ENCODE peak calls at places on chromosome 22, in four cellular contexts. B is spleen, K is adrenal gland, G is suprapubic skin. N is an unnamed sample. For H3K36me3, the result is how much of the 10 kb centered on the place peaks cover.

GRCh38 chr22:16987822-16988221 is 20.2 kb downstream of the GAB4 start:
- DNase-seq in B (no peak), K (no peak), G (no peak), N (no peak)

GRCh38 chr22:19271856-19272535 is 19.5 kb downstream of the CLTCL1 start:
- DNase-seq in B (no peak), K (peak), G (no peak), N (no peak)

GRCh38 chr22:17912942-17913704 is 111.2 kb downstream of the MICAL3 start:
- DNase-seq in B (no peak), K (peak), G (no peak), N (no peak)

GRCh38 chr22:36117053-36117554 is 43.5 kb downstream of the APOL3 start:
- DNase-seq in B (no peak), K (no peak), G (no peak), N (no peak)

GRCh38 chr22:45671783-45672563 is at the start of gene ATXN10:
- DNase-seq in B (peak), K (peak), G (no peak), N (no peak)

GRCh38 chr22:49164773-49165320 is 662.8 kb downstream of the BRD1 start:
- DNase-seq in B (no peak), K (no peak), G (no peak), N (no peak)

GRCh38 chr22:44625981-44626687 is 75.9 kb upstream of the PRR5 start:
- DNase-seq in B (peak), K (peak), G (peak), N (no peak)

GRCh38 chr22:41574847-41575381 is 14.1 kb downstream of the CSDC2 start:
- DNase-seq in B (no peak), K (peak), G (no peak), N (no peak)

GRCh38 chr22:19430890-19431541 is 517 bp downstream of the HIRA start:
- DNase-seq in B (peak), K (peak), G (no peak), N (no peak)

GRCh38 chr22:43446881-43447280 is 35.1 kb downstream of the MPPED1 start:
- DNase-seq in B (peak), K (no peak), G (no peak), N (no peak)

GRCh38 chr22:43262990-43263644 is 76.2 kb upstream of the TTLL12 start:
- DNase-seq in B (peak), K (peak), G (no peak), N (no peak)

GRCh38 chr22:33090836-33091235 is 32.7 kb upstream of the SYN3 start:
- DNase-seq in B (no peak), K (no peak), G (no peak), N (no peak)

GRCh38 chr22:34877506-34877905 is 188.5 kb upstream of the ISX start:
- DNase-seq in B (no peak), K (no peak), G (no peak), N (no peak)

GRCh38 chr22:37486224-37486845 is at the start of gene MFNG:
- DNase-seq in B (peak), K (peak), G (no peak), N (no peak)

GRCh38 chr22:39135092-39135896 is 17.2 kb downstream of the CBX7 start:
- DNase-seq in B (peak), K (no peak), G (no peak), N (no peak)

GRCh38 chr22:48185656-48186055 is 1423.2 kb downstream of the TBC1D22A start:
- DNase-seq in B (no peak), K (no peak), G (no peak), N (no peak)

GRCh38 chr22:44870021-44870420 is 117.6 kb downstream of the ARHGAP8 start:
- DNase-seq in B (no peak), K (no peak), G (no peak), N (no peak)

GRCh38 chr22:28137036-28137435 is 218.0 kb upstream of the PITPNB start:
- DNase-seq in B (no peak), K (no peak), G (no peak), N (no peak)

GRCh38 chr22:37782340-37783168 is 25.2 kb upstream of the GCAT start:
- DNase-seq in B (no peak), K (no peak), G (no peak), N (no peak)

GRCh38 chr22:36808611-36809344 is 8.1 kb downstream of the PVALB start:
- DNase-seq in B (no peak), K (no peak), G (no peak), N (no peak)

GRCh38 chr22:41780714-41781507 is 19.6 kb upstream of the CCDC134 start:
- DNase-seq in B (peak), K (peak), G (peak), N (no peak)

GRCh38 chr22:37499006-37499707 is 13.0 kb upstream of the MFNG start:
- DNase-seq in B (no peak), K (no peak), G (no peak), N (no peak)

GRCh38 chr22:46010177-46010867 is 33.4 kb upstream of the WNT7B start:
- DNase-seq in B (peak), K (no peak), G (no peak), N (no peak)

GRCh38 chr22:20673341-20674195 is 100.3 kb upstream of the SERPIND1 start:
- DNase-seq in B (no peak), K (no peak), G (no peak), N (no peak)

GRCh38 chr22:17368727-17369552 is at the start of gene CECR2:
- DNase-seq in B (peak), K (no peak), G (peak), N (no peak)

DNA sequence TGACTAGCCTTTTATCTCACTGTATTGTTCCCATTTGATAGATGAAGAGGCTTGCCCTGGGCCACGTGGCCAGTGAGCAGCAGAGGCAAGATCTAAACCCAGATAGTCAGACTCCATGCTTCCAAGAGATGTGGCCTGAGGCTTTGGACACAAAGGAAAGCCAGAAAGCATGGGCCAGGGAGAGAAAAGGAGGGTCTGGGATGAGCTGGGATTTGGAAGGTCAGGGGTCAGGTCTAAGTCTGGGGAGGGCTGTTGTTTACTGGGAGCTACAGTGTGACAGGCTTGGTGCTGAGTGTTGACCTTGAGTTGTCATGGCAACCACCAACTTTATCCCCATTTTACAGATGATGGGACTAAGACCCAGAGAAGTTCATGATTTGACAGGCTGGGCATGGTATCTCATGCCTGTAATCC is 2.1 kb downstream of the SLC35E4 start:
- DNase-seq in B (no peak), K (no peak), G (no peak), N (no peak)
- H3K4me3 ChIP-seq in B (no peak), K (no peak), G (peak), N (peak)

GRCh38 chr22:24548812-24549211 is 6.1 kb downstream of the GUCD1 start:
- DNase-seq in B (no peak), K (no peak), G (no peak), N (no peak)
- TF ChIP-seq POLR2A in B (no peak), K (no peak), G (no peak), N (no peak)

GRCh38 chr22:29330753-29331152 is 15.3 kb upstream of the RASL10A start:
- DNase-seq in B (no peak), K (peak), G (no peak), N (no peak)

GRCh38 chr22:29332886-29333496 is 17.5 kb upstream of the RASL10A start:
- DNase-seq in B (no peak), K (no peak), G (no peak), N (no peak)

GRCh38 chr22:29330291-29330690 is 14.8 kb upstream of the RASL10A start:
- DNase-seq in B (no peak), K (no peak), G (no peak), N (no peak)

GRCh38 chr22:29331213-29331612 is 15.7 kb upstream of the RASL10A start:
- DNase-seq in B (no peak), K (peak), G (no peak), N (no peak)

DNA sequence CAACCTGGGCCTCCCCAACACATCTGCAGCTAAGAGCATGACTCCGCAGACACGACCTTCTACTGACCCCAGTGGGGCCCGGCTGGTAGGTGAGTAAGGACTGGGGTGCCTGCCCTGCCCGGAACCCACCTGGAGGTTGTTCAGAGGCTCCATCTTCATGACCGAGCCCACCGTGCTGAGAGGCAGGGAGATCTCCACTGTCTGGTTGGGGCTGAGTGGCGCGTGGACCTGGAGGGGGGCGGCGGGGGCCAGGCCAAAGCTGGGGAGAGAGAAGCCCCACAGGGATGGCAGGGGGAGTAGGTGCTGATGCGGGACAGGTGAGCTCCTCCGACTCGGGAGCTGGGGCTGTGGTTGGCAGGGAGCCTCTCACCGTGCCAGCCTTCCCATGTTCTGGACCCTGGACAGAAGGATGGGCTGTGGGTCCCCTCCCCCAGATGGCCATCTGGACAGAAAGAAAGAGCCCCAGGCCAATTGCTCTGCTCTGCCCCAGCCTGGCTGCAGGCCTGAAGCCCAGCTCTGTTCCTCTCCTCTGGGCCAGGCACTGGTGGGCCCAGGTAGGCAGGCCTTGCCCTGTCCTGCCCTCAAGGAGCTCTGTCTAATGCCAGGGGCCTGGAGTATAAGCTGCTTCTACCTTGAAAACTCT is 16.3 kb upstream of the RASL10A start:
- DNase-seq in B (no peak), K (no peak), G (no peak), N (no peak)
- H3K36me3 ChIP-seq in B (under half), K (half or more), G (half or more), N (half or more)

GRCh38 chr22:29284196-29284595 is 16.1 kb downstream of the EWSR1 start:
- DNase-seq in B (no peak), K (no peak), G (no peak), N (no peak)

GRCh38 chr22:29292379-29292778 is 14.1 kb upstream of the GAS2L1 start:
- DNase-seq in B (no peak), K (no peak), G (no peak), N (no peak)

GRCh38 chr22:29290061-29290460 is 16.4 kb upstream of the GAS2L1 start:
- DNase-seq in B (no peak), K (no peak), G (no peak), N (no peak)

GRCh38 chr22:29291215-29291614 is 15.2 kb upstream of the GAS2L1 start:
- DNase-seq in B (no peak), K (no peak), G (no peak), N (no peak)

DNA sequence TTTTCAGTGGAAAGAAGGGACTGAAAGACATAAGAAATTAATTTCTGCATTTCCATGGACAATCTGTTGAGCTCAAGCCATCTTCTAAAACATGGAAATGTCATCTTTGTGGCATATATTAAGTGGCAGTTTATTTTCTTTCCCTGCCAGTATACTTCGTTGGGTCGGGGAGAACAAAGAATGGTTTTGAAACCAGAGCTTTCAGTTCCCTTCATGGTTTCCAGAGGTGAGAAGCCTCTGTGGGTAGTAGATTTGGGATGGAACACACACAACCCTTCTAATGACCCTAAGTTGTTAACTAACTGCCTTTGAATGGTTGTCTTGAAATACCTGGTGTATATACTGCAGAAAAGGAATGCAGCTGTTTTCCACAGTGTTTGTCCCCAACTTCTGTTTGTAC is 17.6 kb upstream of the GAS2L1 start:
- DNase-seq in B (no peak), K (no peak), G (no peak), N (no peak)
- H3K4me3 ChIP-seq in B (no peak), K (no peak), G (no peak), N (no peak)

GRCh38 chr22:50190182-50190951 is 4.7 kb downstream of the TRABD start:
- DNase-seq in B (peak), K (peak), G (peak), N (no peak)
- TF ChIP-seq POLR2A in B (no peak), K (no peak), G (no peak), N (peak)

GRCh38 chr22:47132428-47132825 is 370.0 kb downstream of the TBC1D22A start:
- DNase-seq in B (no peak), K (no peak), G (no peak), N (no peak)

GRCh38 chr22:47136050-47136449 is 373.6 kb downstream of the TBC1D22A start:
- DNase-seq in B (no peak), K (no peak), G (no peak), N (no peak)

GRCh38 chr22:47133263-47133662 is 370.8 kb downstream of the TBC1D22A start:
- DNase-seq in B (no peak), K (no peak), G (no peak), N (no peak)

GRCh38 chr22:47135338-47135737 is 372.9 kb downstream of the TBC1D22A start:
- DNase-seq in B (no peak), K (no peak), G (no peak), N (no peak)

GRCh38 chr22:47134222-47134621 is 371.8 kb downstream of the TBC1D22A start:
- DNase-seq in B (no peak), K (no peak), G (no peak), N (no peak)
- H3K36me3 ChIP-seq in B (under half), K (under half), G (under half), N (under half)

N was measured in vagina.